ENCODE peak calls at places on chromosomes 13 and 19, in seven cellular contexts. One of them, this sample, is unnamed.

GRCh38 chr19:56301886-56302620 is 12.6 kb downstream of the ZSCAN5A start:
- DNase-seq in K562: no peak
- DNase-seq in HCT116: no peak
- DNase-seq in SK-N-SH: no peak
- DNase-seq in H1: no peak
- DNase-seq in HepG2: no peak
- DNase-seq in GM12878: no peak
- DNase-seq in this sample: no peak

GRCh38 chr13:34277971-34278370 is 460.0 kb downstream of the RFC3 start:
- DNase-seq in H1: no peak
- DNase-seq in HCT116: no peak
- DNase-seq in K562: no peak
- DNase-seq in HepG2: no peak
- DNase-seq in GM12878: no peak
- DNase-seq in SK-N-SH: no peak
- DNase-seq in this sample: no peak

GRCh38 chr19:27750697-27751391 is 1462.1 kb downstream of the UQCRFS1 start:
- DNase-seq in HepG2: no peak
- DNase-seq in HCT116: no peak
- DNase-seq in H1: no peak
- DNase-seq in SK-N-SH: no peak
- DNase-seq in GM12878: no peak
- DNase-seq in K562: no peak
- DNase-seq in this sample: no peak

GRCh38 chr13:38417241-38417640 is 67.6 kb downstream of the UFM1 start:
- DNase-seq in H1: no peak
- DNase-seq in HCT116: no peak
- DNase-seq in K562: no peak
- DNase-seq in GM12878: no peak
- DNase-seq in HepG2: no peak
- DNase-seq in SK-N-SH: no peak
- DNase-seq in this sample: no peak

GRCh38 chr13:26710166-26710565 is 50.4 kb downstream of the GPR12 start:
- DNase-seq in GM12878: no peak
- DNase-seq in HepG2: no peak
- DNase-seq in K562: no peak
- DNase-seq in HCT116: no peak
- DNase-seq in SK-N-SH: no peak
- DNase-seq in H1: no peak
- DNase-seq in this sample: no peak

GRCh38 chr13:110518571-110518970 is 43.0 kb downstream of the RAB20 start:
- DNase-seq in SK-N-SH: no peak
- DNase-seq in GM12878: no peak
- DNase-seq in H1: no peak
- DNase-seq in HepG2: no peak
- DNase-seq in HCT116: no peak
- DNase-seq in K562: peak
- DNase-seq in this sample: no peak

GRCh38 chr13:33445476-33445875 is 159.9 kb upstream of the STARD13 start:
- DNase-seq in H1: no peak
- DNase-seq in K562: no peak
- DNase-seq in SK-N-SH: no peak
- DNase-seq in HCT116: no peak
- DNase-seq in GM12878: no peak
- DNase-seq in HepG2: no peak
- DNase-seq in this sample: no peak

GRCh38 chr19:13670846-13671245 is 93.5 kb upstream of the MRI1 start:
- DNase-seq in GM12878: no peak
- DNase-seq in H1: no peak
- DNase-seq in HepG2: no peak
- DNase-seq in SK-N-SH: no peak
- DNase-seq in K562: no peak
- DNase-seq in HCT116: no peak
- DNase-seq in this sample: no peak

GRCh38 chr19:45645068-45645630 is 6.0 kb upstream of the EML2 start:
- DNase-seq in SK-N-SH: no peak
- DNase-seq in HepG2: no peak
- DNase-seq in H1: no peak
- DNase-seq in K562: no peak
- DNase-seq in HCT116: no peak
- DNase-seq in GM12878: no peak
- DNase-seq in this sample: no peak

GRCh38 chr13:34751492-34751891 is 190.6 kb upstream of the NBEA start:
- DNase-seq in GM12878: peak
- DNase-seq in SK-N-SH: no peak
- DNase-seq in HCT116: no peak
- DNase-seq in HepG2: no peak
- DNase-seq in H1: no peak
- DNase-seq in K562: no peak
- DNase-seq in this sample: no peak

GRCh38 chr19:42242071-42242511 is 311 bp downstream of the GSK3A start:
- DNase-seq in H1: no peak
- DNase-seq in HepG2: no peak
- DNase-seq in HCT116: no peak
- DNase-seq in K562: no peak
- DNase-seq in SK-N-SH: peak
- DNase-seq in GM12878: no peak
- DNase-seq in this sample: no peak

GRCh38 chr19:56170261-56170660 is 5.5 kb upstream of the GALP start:
- DNase-seq in H1: no peak
- DNase-seq in HCT116: no peak
- DNase-seq in HepG2: peak
- DNase-seq in SK-N-SH: no peak
- DNase-seq in GM12878: no peak
- DNase-seq in K562: peak
- DNase-seq in this sample: no peak

GRCh38 chr13:32734511-32734910 is 148.3 kb downstream of the PDS5B start:
- DNase-seq in SK-N-SH: no peak
- DNase-seq in K562: peak
- DNase-seq in HCT116: no peak
- DNase-seq in GM12878: no peak
- DNase-seq in H1: no peak
- DNase-seq in HepG2: no peak
- DNase-seq in this sample: no peak

GRCh38 chr19:17997969-17998826 is 9.8 kb upstream of the ARRDC2 start:
- DNase-seq in H1: peak
- DNase-seq in K562: peak
- DNase-seq in SK-N-SH: no peak
- DNase-seq in HCT116: peak
- DNase-seq in GM12878: no peak
- DNase-seq in HepG2: peak
- DNase-seq in this sample: no peak

GRCh38 chr19:1102407-1103106 is 1.2 kb upstream of the GPX4 start:
- DNase-seq in K562: no peak
- DNase-seq in H1: no peak
- DNase-seq in SK-N-SH: no peak
- DNase-seq in GM12878: peak
- DNase-seq in HepG2: peak
- DNase-seq in HCT116: peak
- DNase-seq in this sample: no peak

GRCh38 chr19:13689050-13689449 is 75.3 kb upstream of the MRI1 start:
- DNase-seq in GM12878: peak
- DNase-seq in H1: peak
- DNase-seq in HepG2: peak
- DNase-seq in K562: peak
- DNase-seq in HCT116: peak
- DNase-seq in SK-N-SH: peak
- DNase-seq in this sample: peak

GRCh38 chr13:110815471-110816204 is 99.2 kb downstream of the ANKRD10 start:
- DNase-seq in K562: no peak
- DNase-seq in GM12878: peak
- DNase-seq in SK-N-SH: no peak
- DNase-seq in HCT116: no peak
- DNase-seq in H1: peak
- DNase-seq in HepG2: no peak
- DNase-seq in this sample: peak

GRCh38 chr13:27621366-27622101 is at the start of gene POLR1D:
- DNase-seq in H1: peak
- DNase-seq in K562: peak
- DNase-seq in SK-N-SH: peak
- DNase-seq in GM12878: peak
- DNase-seq in HCT116: peak
- DNase-seq in HepG2: peak
- DNase-seq in this sample: peak

DNA sequence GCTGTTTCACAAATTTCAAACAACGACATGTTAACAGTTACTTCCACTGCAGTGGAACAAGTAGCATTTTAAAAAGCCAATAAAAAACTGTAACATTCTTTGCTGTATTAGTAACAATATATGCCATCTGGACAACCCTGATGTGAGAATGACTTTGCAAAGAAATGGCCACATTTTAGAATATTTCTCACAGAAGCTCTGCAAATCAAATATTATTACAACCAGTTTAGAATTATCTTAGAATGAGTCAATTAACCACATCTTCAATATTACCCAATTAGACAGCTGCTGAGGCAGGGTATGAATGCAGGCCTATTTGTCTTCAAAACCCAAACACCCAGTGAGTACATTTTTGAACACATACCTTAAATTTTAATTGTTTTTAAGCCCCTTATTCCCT is 3.2 kb downstream of the ZNF699 start:
- DNase-seq in K562: no peak
- DNase-seq in GM12878: no peak
- DNase-seq in SK-N-SH: no peak
- DNase-seq in HepG2: no peak
- DNase-seq in H1: no peak
- DNase-seq in HCT116: no peak
- DNase-seq in this sample: no peak
- TF ChIP-seq JUND in K562: no peak
- TF ChIP-seq JUND in GM12878: no peak
- TF ChIP-seq JUND in SK-N-SH: no peak
- TF ChIP-seq JUND in HepG2: no peak
- TF ChIP-seq JUND in H1: no peak
- TF ChIP-seq JUND in HCT116: no peak
- TF ChIP-seq JUND in this sample: no peak

GRCh38 chr13:108212901-108213300 is 2.4 kb downstream of the LIG4 start:
- DNase-seq in HepG2: no peak
- DNase-seq in H1: no peak
- DNase-seq in HCT116: no peak
- DNase-seq in SK-N-SH: no peak
- DNase-seq in GM12878: no peak
- DNase-seq in K562: no peak
- DNase-seq in this sample: no peak

GRCh38 chr13:108215428-108215827 is at the start of gene LIG4:
- DNase-seq in GM12878: peak
- DNase-seq in H1: peak
- DNase-seq in K562: peak
- DNase-seq in SK-N-SH: peak
- DNase-seq in HepG2: peak
- DNase-seq in HCT116: peak
- DNase-seq in this sample: peak

GRCh38 chr13:108218044-108218974 is at the start of gene ABHD13:
- DNase-seq in H1: peak
- DNase-seq in SK-N-SH: peak
- DNase-seq in HCT116: peak
- DNase-seq in K562: peak
- DNase-seq in HepG2: peak
- DNase-seq in GM12878: peak
- DNase-seq in this sample: peak

GRCh38 chr13:108213946-108214345 is 1.4 kb downstream of the LIG4 start:
- DNase-seq in HepG2: no peak
- DNase-seq in HCT116: no peak
- DNase-seq in K562: no peak
- DNase-seq in SK-N-SH: no peak
- DNase-seq in H1: no peak
- DNase-seq in GM12878: no peak
- DNase-seq in this sample: no peak

DNA sequence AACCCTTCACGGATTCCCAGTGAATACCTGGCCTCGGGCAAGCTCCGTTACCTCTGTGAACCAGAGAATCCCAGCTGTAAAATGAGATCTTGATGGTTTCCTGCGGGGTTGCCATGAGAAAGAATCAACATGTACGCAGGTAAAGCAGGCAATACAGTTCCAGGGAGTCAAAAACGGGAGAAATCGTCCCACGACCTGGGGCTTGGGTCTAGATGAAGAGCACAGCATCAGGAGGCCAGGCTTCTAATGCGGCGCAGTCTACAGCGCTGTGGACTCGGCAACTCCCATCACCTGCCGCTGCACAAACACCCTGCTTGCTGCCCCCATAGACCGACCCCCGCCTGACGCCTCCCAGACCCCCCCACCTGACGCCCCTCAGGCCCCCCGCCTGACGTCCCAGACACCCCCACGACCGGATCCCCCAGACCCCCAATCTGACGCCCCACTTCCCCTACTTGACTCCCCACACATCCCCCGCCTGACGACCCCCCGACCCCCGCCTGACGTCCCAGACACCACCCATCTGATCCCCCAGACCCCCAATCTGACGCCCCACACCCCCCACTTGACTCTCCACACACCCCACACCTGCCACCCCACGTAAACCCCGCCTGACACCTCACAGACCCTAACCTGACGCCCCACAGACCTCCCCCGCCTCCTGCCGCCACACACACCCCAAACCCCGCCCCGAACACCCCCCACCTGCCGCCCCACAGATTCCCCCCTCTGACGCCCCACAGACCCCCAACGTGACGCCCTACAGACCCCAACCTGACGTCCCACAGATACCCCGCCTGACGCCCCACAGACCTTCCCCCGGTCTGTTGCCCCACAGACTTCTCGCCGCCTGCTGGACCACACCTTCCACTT is 589 bp downstream of the LIG4 start:
- DNase-seq in H1: no peak
- DNase-seq in HCT116: no peak
- DNase-seq in HepG2: no peak
- DNase-seq in GM12878: no peak
- DNase-seq in K562: no peak
- DNase-seq in SK-N-SH: peak
- DNase-seq in this sample: no peak
- TF ChIP-seq JUND in H1: no peak
- TF ChIP-seq JUND in HCT116: no peak
- TF ChIP-seq JUND in HepG2: no peak
- TF ChIP-seq JUND in GM12878: no peak
- TF ChIP-seq JUND in K562: no peak
- TF ChIP-seq JUND in SK-N-SH: no peak
- TF ChIP-seq JUND in this sample: no peak

GRCh38 chr13:81133066-81133465 is 792.1 kb upstream of the SPRY2 start:
- DNase-seq in HepG2: no peak
- DNase-seq in H1: no peak
- DNase-seq in HCT116: no peak
- DNase-seq in K562: no peak
- DNase-seq in SK-N-SH: no peak
- DNase-seq in GM12878: no peak
- DNase-seq in this sample: no peak
- TF ChIP-seq JUND in HepG2: no peak
- TF ChIP-seq JUND in H1: no peak
- TF ChIP-seq JUND in HCT116: no peak
- TF ChIP-seq JUND in K562: no peak
- TF ChIP-seq JUND in SK-N-SH: no peak
- TF ChIP-seq JUND in GM12878: no peak
- TF ChIP-seq JUND in this sample: no peak

DNA sequence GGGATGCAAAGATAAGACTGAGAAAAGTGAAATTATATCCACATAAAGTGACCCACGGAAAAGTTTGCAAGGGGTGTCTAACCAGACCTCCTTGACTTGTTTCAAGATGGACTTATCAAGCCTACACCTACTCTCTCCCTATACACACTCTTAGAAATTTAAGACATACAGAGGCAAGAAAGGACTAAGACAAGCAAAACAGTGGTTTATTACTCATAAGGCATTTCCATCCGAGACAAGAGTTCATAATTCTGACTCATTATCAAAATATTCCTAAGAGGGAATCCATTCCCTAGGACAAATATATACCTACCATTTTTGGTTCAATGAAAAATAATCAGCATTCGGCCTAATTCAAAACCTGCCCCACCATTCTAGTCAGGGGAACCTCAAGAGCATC is 232.6 kb upstream of the GPC6 start:
- DNase-seq in H1: no peak
- DNase-seq in SK-N-SH: no peak
- DNase-seq in GM12878: no peak
- DNase-seq in K562: no peak
- DNase-seq in HepG2: no peak
- DNase-seq in HCT116: no peak
- DNase-seq in this sample: no peak
- TF ChIP-seq JUND in H1: no peak
- TF ChIP-seq JUND in SK-N-SH: no peak
- TF ChIP-seq JUND in GM12878: no peak
- TF ChIP-seq JUND in K562: no peak
- TF ChIP-seq JUND in HepG2: no peak
- TF ChIP-seq JUND in HCT116: no peak
- TF ChIP-seq JUND in this sample: no peak

This sample was measured in T47D.